ENCODE peak calls at places on chromosomes 11 and 22, in five cellular contexts. K is stomach, C is iris pigment epithelial cell, I is glutamatergic neuron, T is neural crest cell. L is an unnamed sample.

GRCh38 chr22:36331306-36331911 is 56.4 kb downstream of the MYH9 start:
- DNase-seq in K (peak), C (peak), I (no peak), T (no peak), L (peak)

GRCh38 chr11:10762185-10762584 is 11.1 kb downstream of the CTR9 start:
- DNase-seq in I (no peak), K (no peak), T (no peak), C (no peak), L (no peak)

GRCh38 chr11:83157755-83158473 is 983 bp downstream of the PCF11 start:
- DNase-seq in T (peak), I (peak), C (peak), K (peak), L (peak)

GRCh38 chr11:61657566-61657965 is 22.6 kb upstream of the DAGLA start:
- DNase-seq in C (no peak), I (no peak), T (no peak), K (no peak), L (no peak)

GRCh38 chr22:33049125-33049729 is 9.0 kb downstream of the SYN3 start:
- DNase-seq in I (peak), K (peak), C (peak), T (peak), L (peak)

GRCh38 chr22:36790648-36791047 is 14.7 kb upstream of the IFT27 start:
- DNase-seq in C (no peak), K (no peak), I (no peak), T (no peak), L (no peak)

GRCh38 chr11:31060880-31061279 is 308.7 kb downstream of the DCDC1 start:
- DNase-seq in I (no peak), K (no peak), T (peak), C (peak), L (no peak)

GRCh38 chr11:100760766-100761165 is 73.7 kb downstream of the ARHGAP42 start:
- DNase-seq in T (no peak), C (no peak), I (no peak), K (no peak), L (no peak)

GRCh38 chr22:37741312-37741795 is 44.5 kb downstream of the TRIOBP start:
- DNase-seq in I (peak), K (peak), T (no peak), C (peak), L (peak)

GRCh38 chr22:41288245-41288946 is 2.4 kb upstream of the RANGAP1 start:
- DNase-seq in K (peak), T (no peak), C (peak), I (no peak), L (peak)

GRCh38 chr22:48872271-48873260 is 955.1 kb downstream of the BRD1 start:
- DNase-seq in T (no peak), K (no peak), C (no peak), I (no peak), L (no peak)

GRCh38 chr11:34999453-34999852 is 83.0 kb downstream of the PDHX start:
- DNase-seq in T (no peak), I (no peak), K (no peak), C (no peak), L (no peak)

GRCh38 chr11:1228183-1228821 is 5.4 kb downstream of the MUC5B start:
- DNase-seq in I (peak), C (no peak), K (no peak), T (no peak), L (peak)

GRCh38 chr22:49574205-49574604 is 253.5 kb downstream of the BRD1 start:
- DNase-seq in K (peak), T (no peak), C (no peak), I (no peak), L (no peak)